ENCODE peak calls at places on chromosome 15, in eight cellular contexts. N, P, J, G, T, I, Z and E are unnamed samples. For H3K36me3, the result is how much of the 10 kb centered on the place peaks cover.

GRCh38 chr15:88635343-88635742 is 3.5 kb upstream of the ISG20 start:
- DNase-seq in J (no peak), I (no peak), N (no peak), P (no peak), T (no peak), Z (no peak), G (no peak), E (no peak)

GRCh38 chr15:65377976-65378366 is at the start of gene IGDCC3:
- DNase-seq in J (no peak), Z (no peak), N (no peak), G (no peak), I (no peak), T (peak), P (no peak), E (no peak)

GRCh38 chr15:26129852-26130251 is 266.7 kb upstream of the ATP10A start:
- DNase-seq in G (no peak), T (no peak), J (no peak), I (no peak), P (no peak), N (no peak), Z (no peak), E (no peak)

GRCh38 chr15:71091601-71092000 is 23.7 kb upstream of the THSD4 start:
- DNase-seq in P (no peak), I (no peak), Z (no peak), T (no peak), N (no peak), J (no peak), G (no peak), E (no peak)

GRCh38 chr15:101004500-101004899 is 85.3 kb downstream of the LRRK1 start:
- DNase-seq in Z (peak), J (no peak), T (no peak), N (no peak), I (no peak), G (no peak), P (no peak), E (no peak)

GRCh38 chr15:33701304-33701696 is 267.0 kb upstream of the CHRM5 start:
- DNase-seq in I (no peak), T (no peak), Z (no peak), J (no peak), N (no peak), G (no peak), P (no peak), E (no peak)

GRCh38 chr15:52288051-52288942 is 7.3 kb downstream of the MYO5C start:
- DNase-seq in T (peak), N (peak), G (no peak), Z (no peak), P (no peak), I (peak), J (no peak), E (no peak)

GRCh38 chr15:45919806-45920205 is 285.0 kb downstream of the SQOR start:
- DNase-seq in G (no peak), T (peak), N (peak), I (no peak), Z (no peak), P (no peak), J (peak), E (peak)

GRCh38 chr15:67114046-67114445 is 48.6 kb downstream of the SMAD3 start:
- DNase-seq in J (no peak), P (no peak), N (no peak), T (no peak), G (no peak), Z (no peak), I (no peak), E (no peak)

GRCh38 chr15:85597155-85597815 is 197.4 kb downstream of the KLHL25 start:
- DNase-seq in I (no peak), P (no peak), T (no peak), G (no peak), N (no peak), J (no peak), Z (no peak), E (no peak)

GRCh38 chr15:25905140-25905539 is 42.0 kb upstream of the ATP10A start:
- DNase-seq in P (no peak), J (peak), T (no peak), G (no peak), Z (no peak), I (no peak), N (no peak), E (peak)

GRCh38 chr15:66701422-66702034 is 508 bp upstream of the SMAD6 start:
- DNase-seq in I (peak), Z (peak), P (peak), T (peak), J (peak), N (peak), G (peak), E (no peak)

GRCh38 chr15:49814709-49815108 is 193.9 kb downstream of the DTWD1 start:
- DNase-seq in Z (no peak), J (no peak), G (no peak), N (no peak), P (no peak), T (no peak), I (no peak), E (no peak)

GRCh38 chr15:76169013-76169412 is 109.2 kb downstream of the TMEM266 start:
- DNase-seq in G (no peak), N (peak), Z (no peak), J (peak), I (no peak), T (no peak), P (no peak), E (no peak)

GRCh38 chr15:29053661-29054131 is 167.9 kb downstream of the APBA2 start:
- DNase-seq in J (no peak), G (no peak), T (no peak), N (no peak), Z (no peak), P (no peak), I (no peak), E (no peak)

GRCh38 chr15:101440846-101441590 is 48.5 kb downstream of the PCSK6 start:
- DNase-seq in I (no peak), T (no peak), J (no peak), N (no peak), Z (no peak), P (no peak), G (no peak), E (no peak)

GRCh38 chr15:73936588-73937312 is 10.5 kb downstream of the LOXL1 start:
- DNase-seq in G (no peak), T (no peak), N (no peak), P (no peak), J (no peak), I (no peak), Z (no peak), E (no peak)

GRCh38 chr15:88663216-88663615 is 24.4 kb downstream of the ISG20 start:
- DNase-seq in P (no peak), G (no peak), I (peak), Z (no peak), T (no peak), N (peak), J (no peak), E (no peak)

GRCh38 chr15:76328106-76328696 is 8.4 kb upstream of the ISL2 start:
- DNase-seq in P (no peak), N (no peak), G (no peak), T (no peak), Z (no peak), I (no peak), J (no peak), E (no peak)

GRCh38 chr15:86863226-86863915 is 783.7 kb downstream of the AGBL1 start:
- DNase-seq in J (peak), T (no peak), Z (no peak), G (no peak), I (no peak), N (peak), P (no peak), E (no peak)

GRCh38 chr15:47331796-47332480 is 385.4 kb upstream of the SEMA6D start:
- DNase-seq in G (no peak), T (no peak), N (peak), J (no peak), Z (no peak), P (no peak), I (no peak), E (peak)

GRCh38 chr15:24878153-24878552 is 76.6 kb upstream of the SNRPN start:
- DNase-seq in J (peak), T (peak), G (no peak), P (peak), Z (peak), N (peak), I (peak), E (no peak)

GRCh38 chr15:85335193-85335939 is 45.0 kb upstream of the AKAP13 start:
- DNase-seq in Z (no peak), T (no peak), I (no peak), N (no peak), G (no peak), P (no peak), J (no peak), E (no peak)

GRCh38 chr15:84979651-84980050 is 2.0 kb upstream of the PDE8A start:
- DNase-seq in P (peak), T (no peak), Z (peak), I (peak), G (no peak), J (no peak), N (no peak), E (no peak)

GRCh38 chr15:37101634-37102314 is 1.4 kb upstream of the MEIS2 start:
- DNase-seq in J (no peak), I (peak), N (peak), Z (peak), P (peak), T (peak), G (peak), E (no peak)

GRCh38 chr15:63972801-63973200 is 73.5 kb downstream of the DAPK2 start:
- DNase-seq in T (no peak), Z (no peak), I (no peak), J (no peak), G (no peak), P (no peak), N (peak), E (no peak)

GRCh38 chr15:39156636-39157255 is 424.1 kb upstream of the THBS1 start:
- DNase-seq in J (no peak), G (no peak), N (no peak), T (no peak), Z (peak), I (no peak), P (peak), E (no peak)

GRCh38 chr15:39159833-39160232 is 421.0 kb upstream of the THBS1 start:
- DNase-seq in P (no peak), J (no peak), Z (no peak), T (no peak), G (no peak), N (no peak), I (no peak), E (no peak)

GRCh38 chr15:39156166-39156565 is 424.7 kb upstream of the THBS1 start:
- DNase-seq in G (no peak), J (no peak), N (no peak), I (no peak), Z (peak), T (no peak), P (peak), E (no peak)

GRCh38 chr15:39154776-39155175 is 426.1 kb upstream of the THBS1 start:
- DNase-seq in I (no peak), N (no peak), G (no peak), J (no peak), T (no peak), P (no peak), Z (no peak), E (no peak)

DNA sequence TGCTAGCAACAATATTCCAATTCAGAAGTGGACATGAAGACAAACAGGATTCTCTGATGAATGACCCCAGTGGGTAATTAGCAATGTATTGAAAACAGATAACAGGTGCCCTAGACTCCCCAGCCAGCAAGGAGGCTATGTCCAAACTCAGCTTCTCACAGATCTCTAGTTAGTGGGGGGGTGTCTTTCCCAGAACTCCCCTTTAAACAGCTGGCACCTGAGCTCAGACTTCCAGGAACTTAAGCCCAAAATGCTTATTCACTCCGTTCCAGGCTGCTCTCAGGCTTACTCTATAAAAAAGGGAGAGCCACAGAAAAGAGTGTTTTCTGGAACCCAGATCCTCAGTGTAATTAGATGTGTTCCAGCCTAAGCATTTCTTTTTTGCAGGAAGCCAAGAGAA is 423.0 kb upstream of the THBS1 start:
- DNase-seq in G (no peak), N (no peak), J (no peak), Z (no peak), I (no peak), P (no peak), T (no peak), E (no peak)
- H3K36me3 ChIP-seq in G (under half), N (under half), J (under half), Z (under half), I (under half), P (under half), T (under half), E (under half)

DNA sequence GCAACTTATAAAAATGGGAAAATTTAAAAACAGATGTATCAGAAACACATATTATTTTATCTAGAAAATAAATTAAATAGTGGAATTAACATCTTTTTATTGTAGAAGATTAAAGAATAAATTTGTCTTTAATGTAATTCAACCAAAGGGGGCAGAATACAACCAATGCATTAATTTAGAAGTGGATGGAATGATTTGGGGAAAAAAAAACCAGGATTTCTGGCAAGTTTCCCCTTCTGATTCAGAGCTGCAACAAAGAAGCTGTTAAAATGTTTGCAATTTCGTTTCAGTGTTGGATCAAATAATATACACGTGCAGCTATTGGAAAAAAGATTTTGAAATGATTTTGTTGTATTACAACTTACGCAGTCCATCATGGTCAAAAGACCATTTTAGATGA is 71.6 kb upstream of the ZNF280D start:
- DNase-seq in G (no peak), J (no peak), I (no peak), P (no peak), Z (no peak), T (no peak), N (no peak), E (no peak)
- TF ChIP-seq CTCF in G (no peak), J (no peak), I (no peak), P (no peak), Z (no peak), T (no peak), N (no peak), E (no peak)

GRCh38 chr15:90268415-90268814 is 2.9 kb downstream of the NGRN start:
- DNase-seq in Z (no peak), T (no peak), P (no peak), G (no peak), N (no peak), I (no peak), J (no peak), E (no peak)
- H3K4me3 ChIP-seq in Z (no peak), T (no peak), P (peak), G (no peak), N (no peak), I (no peak), J (no peak), E (no peak)

GRCh38 chr15:72353266-72353665 is 22.5 kb downstream of the HEXA start:
- DNase-seq in G (no peak), N (peak), P (no peak), T (no peak), Z (no peak), J (no peak), I (no peak), E (no peak)
- H3K36me3 ChIP-seq in G (under half), N (under half), P (half or more), T (half or more), Z (half or more), J (under half), I (under half), E (under half)

DNA sequence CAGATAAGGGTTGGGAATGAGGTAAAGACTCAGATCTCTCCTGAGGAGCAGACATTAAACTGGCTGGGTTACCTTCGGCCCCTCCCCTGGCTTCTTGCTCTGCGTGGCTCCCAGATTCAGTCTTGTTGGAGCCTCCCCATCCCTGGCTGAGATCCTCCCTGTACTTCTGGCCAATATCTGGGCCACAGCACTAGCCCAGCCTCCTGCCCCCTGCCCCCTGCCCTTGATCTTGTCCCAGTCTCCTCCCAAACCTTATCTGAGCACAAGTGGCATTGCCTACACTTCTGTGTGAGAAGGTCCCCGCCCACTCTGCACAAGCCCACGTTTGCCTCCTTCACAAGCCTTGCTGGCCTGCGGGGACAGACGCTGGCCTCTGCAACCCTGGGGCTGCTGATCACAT is 16.8 kb downstream of the PLA2G4F start:
- DNase-seq in G (no peak), T (no peak), I (no peak), J (no peak), Z (no peak), N (no peak), P (no peak), E (no peak)
- TF ChIP-seq CTCF in G (no peak), T (no peak), I (no peak), J (no peak), Z (no peak), N (no peak), P (no peak), E (no peak)

GRCh38 chr15:62684143-62684808 is 358.3 kb upstream of the TPM1 start:
- DNase-seq in I (no peak), P (no peak), N (no peak), G (no peak), J (no peak), T (no peak), Z (peak), E (no peak)
- H3K4me3 ChIP-seq in I (no peak), P (no peak), N (no peak), G (no peak), J (no peak), T (no peak), Z (no peak), E (no peak)

GRCh38 chr15:40229316-40229715 is 9.5 kb upstream of the PAK6 start:
- DNase-seq in N (no peak), Z (no peak), T (no peak), J (no peak), G (no peak), I (no peak), P (no peak), E (no peak)

GRCh38 chr15:40222146-40222545 is 16.7 kb upstream of the PAK6 start:
- DNase-seq in Z (no peak), G (no peak), T (no peak), N (no peak), J (no peak), I (no peak), P (no peak), E (no peak)

GRCh38 chr15:40229956-40230355 is 8.9 kb upstream of the PAK6 start:
- DNase-seq in P (no peak), G (no peak), T (no peak), Z (no peak), J (no peak), N (no peak), I (no peak), E (no peak)

GRCh38 chr15:40232625-40233070 is 6.2 kb upstream of the PAK6 start:
- DNase-seq in N (no peak), P (no peak), J (no peak), G (no peak), I (no peak), Z (no peak), T (no peak), E (no peak)

DNA sequence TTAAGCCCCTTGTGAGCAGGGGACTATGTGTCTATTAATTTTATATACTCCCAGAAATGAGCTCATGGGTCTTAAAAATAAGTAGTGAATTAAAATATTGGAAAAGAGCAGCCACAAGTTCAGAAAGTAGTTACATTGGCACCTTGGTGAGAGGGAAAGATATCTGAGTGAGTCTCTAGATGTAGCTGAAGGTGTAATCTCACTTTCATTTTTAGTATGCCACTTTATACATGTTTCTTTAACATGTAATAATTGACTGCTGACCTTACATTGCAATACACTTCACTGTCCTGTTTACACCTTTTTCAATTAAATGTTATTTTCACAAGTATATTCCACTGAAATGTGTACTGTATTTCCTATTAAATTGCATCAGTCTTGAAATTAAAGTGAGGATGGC is 12.1 kb upstream of the PAK6 start:
- DNase-seq in J (no peak), G (no peak), I (no peak), P (no peak), T (no peak), Z (no peak), N (no peak), E (no peak)
- H3K36me3 ChIP-seq in J (under half), G (under half), I (under half), P (under half), T (under half), Z (under half), N (under half), E (under half)

DNA sequence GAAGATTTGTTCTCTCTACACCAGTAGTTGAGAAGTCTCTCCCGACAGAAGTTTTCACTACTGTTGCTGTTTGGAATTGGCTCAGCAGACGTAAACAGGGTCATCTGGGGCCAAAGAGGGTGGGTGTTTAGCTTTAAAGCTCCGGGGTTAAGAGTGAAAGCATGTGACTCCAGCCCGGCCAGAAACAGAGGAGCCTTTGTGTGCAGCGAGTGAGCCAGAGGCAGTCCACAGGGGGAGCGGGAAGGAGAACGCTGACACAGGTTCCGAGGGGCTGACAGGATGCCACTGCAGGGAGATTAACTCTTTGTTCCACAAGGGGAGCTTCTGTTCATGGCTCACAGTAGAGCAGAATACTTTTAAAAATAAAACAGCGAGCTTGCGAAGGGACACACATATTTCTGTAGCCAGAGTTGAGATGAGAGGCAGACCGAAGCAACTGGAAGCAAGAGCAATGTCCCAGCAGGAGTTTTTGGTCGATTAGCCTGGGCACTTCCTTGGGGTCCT is 26.9 kb downstream of the BMF start:
- DNase-seq in T (peak), N (peak), Z (peak), J (peak), G (no peak), I (peak), P (peak), E (no peak)
- TF ChIP-seq CTCF in T (peak), N (no peak), Z (no peak), J (peak), G (no peak), I (no peak), P (peak), E (peak)

GRCh38 chr15:20272422-20273184 is 269.0 kb downstream of the GOLGA6L6 start:
- DNase-seq in N (no peak), Z (no peak), T (no peak), J (no peak), I (no peak), P (no peak), G (no peak), E (no peak)

DNA sequence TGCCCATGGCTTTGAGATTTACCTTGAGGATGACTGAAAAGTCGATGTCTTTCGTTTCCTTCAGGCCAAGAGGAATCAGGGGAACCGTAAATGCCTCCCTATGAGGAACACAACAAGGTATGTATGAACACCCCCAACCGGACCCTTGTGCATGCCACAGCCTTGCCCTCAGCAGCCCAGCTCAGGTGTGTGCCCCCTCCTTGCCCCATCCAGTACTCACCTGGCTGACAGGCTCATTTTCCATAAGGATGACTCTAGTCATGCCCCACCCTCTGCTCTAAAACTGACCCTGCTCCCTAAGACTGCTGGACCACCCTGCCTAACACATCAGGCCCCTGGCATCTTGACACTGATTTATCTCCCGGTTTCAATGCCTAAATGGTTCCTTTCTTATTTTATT is 270.0 kb downstream of the GOLGA6L6 start:
- DNase-seq in I (no peak), P (no peak), N (no peak), T (no peak), G (no peak), J (no peak), Z (no peak), E (no peak)
- H3K4me3 ChIP-seq in I (no peak), P (no peak), N (no peak), T (no peak), G (no peak), J (no peak), Z (no peak), E (no peak)

GRCh38 chr15:92457642-92458041 is 64.0 kb downstream of the ST8SIA2 start:
- DNase-seq in J (no peak), Z (no peak), T (no peak), I (no peak), N (no peak), P (no peak), G (no peak), E (no peak)
- H3K36me3 ChIP-seq in J (under half), Z (under half), T (under half), I (under half), N (under half), P (under half), G (under half), E (under half)